ENCODE peak calls at places on chromosomes 6 and 20, in five cellular contexts. P is spleen, W is right atrium auricular region, Y is uterus, A is pancreas. T is an unnamed sample. For H3K4me1, the result is how much of the 10 kb centered on the place peaks cover.

GRCh38 chr6:46013639-46014038 is 2.0 kb downstream of the CLIC5 start:
- DNase-seq in P (no peak), W (no peak), Y (no peak), A (no peak), T (no peak)

GRCh38 chr20:32582659-32583580 is 2.2 kb downstream of the NOL4L start:
- DNase-seq in P (peak), W (no peak), Y (peak), A (no peak), T (no peak)

GRCh38 chr20:64064145-64064698 is 1.2 kb downstream of the TCEA2 start:
- DNase-seq in P (no peak), W (no peak), Y (no peak), A (no peak), T (no peak)

GRCh38 chr20:23105193-23105592 is 19.1 kb upstream of the CD93 start:
- DNase-seq in P (no peak), W (no peak), Y (no peak), A (peak), T (no peak)

GRCh38 chr6:1312444-1313363 is 806 bp downstream of the FOXQ1 start:
- DNase-seq in P (no peak), W (no peak), Y (no peak), A (peak), T (no peak)

GRCh38 chr6:143215363-143215762 is 154.7 kb downstream of the AIG1 start:
- DNase-seq in P (no peak), W (no peak), Y (no peak), A (no peak), T (no peak)

GRCh38 chr6:151753581-151753980 is 53.9 kb upstream of the ESR1 start:
- DNase-seq in P (no peak), W (no peak), Y (no peak), A (no peak), T (no peak)

GRCh38 chr6:142842423-142843261 is 102.3 kb downstream of the HIVEP2 start:
- DNase-seq in P (no peak), W (no peak), Y (no peak), A (no peak), T (peak)

GRCh38 chr6:16228709-16229665 is 9.4 kb upstream of the GMPR start:
- DNase-seq in P (no peak), W (no peak), Y (no peak), A (no peak), T (no peak)

GRCh38 chr20:23273776-23274175 is 76.8 kb upstream of the NXT1 start:
- DNase-seq in P (peak), W (no peak), Y (no peak), A (no peak), T (no peak)

GRCh38 chr6:102488729-102489128 is 1095.2 kb downstream of the GRIK2 start:
- DNase-seq in P (no peak), W (no peak), Y (no peak), A (no peak), T (no peak)

GRCh38 chr20:51338692-51339440 is 203.7 kb downstream of the NFATC2 start:
- DNase-seq in P (no peak), W (no peak), Y (no peak), A (no peak), T (no peak)

GRCh38 chr20:25081065-25081729 is 744 bp downstream of the VSX1 start:
- DNase-seq in P (peak), W (peak), Y (no peak), A (no peak), T (peak)

GRCh38 chr6:80181352-80182081 is 75.0 kb downstream of the BCKDHB start:
- DNase-seq in P (no peak), W (no peak), Y (no peak), A (no peak), T (no peak)

GRCh38 chr20:62368629-62369507 is 1.8 kb upstream of the LAMA5 start:
- DNase-seq in P (no peak), W (no peak), Y (peak), A (peak), T (no peak)
- H3K4me1 ChIP-seq in P (under half), W (half or more), Y (under half), A (under half), T (under half)

GRCh38 chr6:33426590-33427563 is 7.0 kb downstream of the SYNGAP1 start:
- DNase-seq in P (no peak), W (no peak), Y (no peak), A (no peak), T (peak)
- H3K4me3 ChIP-seq in P (peak), W (peak), Y (peak), A (peak), T (peak)

GRCh38 chr6:3336066-3336786 is 77.5 kb downstream of the PSMG4 start:
- DNase-seq in P (no peak), W (no peak), Y (no peak), A (no peak), T (no peak)
- H3K4me1 ChIP-seq in P (under half), W (under half), Y (under half), A (under half), T (under half)

DNA sequence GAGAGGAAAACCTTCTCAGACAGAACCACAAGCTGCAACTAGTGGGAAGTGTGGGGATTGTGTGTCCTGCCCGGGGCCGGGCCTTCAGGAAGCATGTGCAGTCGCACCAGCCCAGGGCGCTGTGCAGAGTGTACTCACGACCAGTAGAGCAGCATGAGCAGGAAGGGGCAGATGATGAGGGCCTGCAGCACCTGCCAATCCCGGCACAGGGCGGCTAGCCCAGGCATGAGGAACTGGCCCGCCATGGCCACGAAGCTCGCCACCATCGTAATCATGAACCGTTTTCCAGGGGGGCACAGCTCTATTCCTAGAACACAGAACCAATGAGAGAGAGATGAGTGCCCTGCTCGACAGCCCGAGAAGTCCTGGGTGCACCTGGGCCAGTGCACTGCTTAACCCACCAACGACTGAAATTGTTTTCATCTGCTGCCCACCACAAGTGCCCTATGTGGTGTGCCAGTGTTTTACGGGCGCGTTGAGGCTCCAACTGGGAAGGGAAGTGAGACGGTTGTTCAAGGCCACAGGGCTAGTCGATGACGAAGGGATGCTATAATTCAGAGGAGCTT is 65.0 kb downstream of the PSMG4 start:
- DNase-seq in P (peak), W (no peak), Y (peak), A (no peak), T (no peak)
- H3K4me3 ChIP-seq in P (no peak), W (no peak), Y (no peak), A (no peak), T (no peak)